ENCODE peak calls at places on chromosomes 6 and 20, in eight cellular contexts. D is H1, A is K562, M is HepG2, L is HCT116, S is GM12878, P is endothelial cell of umbilical vein, O is SK-N-SH. I is an unnamed sample. For H3K4me1, the result is how much of the 10 kb centered on the place peaks cover.

GRCh38 chr20:48374986-48375715 is 452.6 kb downstream of the PREX1 start:
- DNase-seq in L (no peak), A (no peak), D (no peak), P (no peak), S (no peak), M (no peak), O (no peak), I (no peak)

GRCh38 chr6:169253341-169253740 is 305 bp downstream of the THBS2 start:
- DNase-seq in M (no peak), O (no peak), A (no peak), S (no peak), P (no peak), L (no peak), D (no peak), I (no peak)

GRCh38 chr6:111175135-111175534 is 87.8 kb downstream of the SLC16A10 start:
- DNase-seq in A (no peak), L (no peak), O (no peak), D (no peak), S (no peak), M (no peak), P (no peak), I (no peak)

GRCh38 chr6:141483561-141484061 is 649.1 kb upstream of the GJE1 start:
- DNase-seq in M (no peak), O (no peak), S (peak), P (peak), L (no peak), D (no peak), A (no peak), I (no peak)

GRCh38 chr6:103273048-103273447 is 1586.7 kb downstream of the HACE1 start:
- DNase-seq in P (no peak), D (no peak), M (peak), L (peak), O (peak), S (no peak), A (no peak), I (peak)

GRCh38 chr20:31922181-31922580 is 29.7 kb downstream of the PDRG1 start:
- DNase-seq in L (no peak), A (no peak), O (no peak), D (no peak), P (no peak), M (no peak), S (no peak), I (no peak)

GRCh38 chr6:17289491-17290106 is 8.4 kb downstream of the RBM24 start:
- DNase-seq in P (no peak), M (no peak), D (no peak), L (no peak), O (no peak), A (no peak), S (no peak), I (no peak)

GRCh38 chr20:8829232-8829631 is 239.7 kb upstream of the PLCB4 start:
- DNase-seq in S (no peak), M (no peak), A (peak), O (no peak), D (no peak), L (no peak), P (no peak), I (peak)

GRCh38 chr20:32945710-32946221 is 58.5 kb downstream of the SUN5 start:
- DNase-seq in S (no peak), L (peak), A (peak), P (peak), M (peak), D (peak), O (peak), I (peak)

GRCh38 chr20:63370623-63371176 is 9.6 kb upstream of the CHRNA4 start:
- DNase-seq in D (no peak), A (no peak), S (no peak), P (no peak), M (no peak), L (no peak), O (no peak), I (no peak)

GRCh38 chr6:20252311-20252710 is 40.0 kb upstream of the MBOAT1 start:
- DNase-seq in D (no peak), O (no peak), S (no peak), P (no peak), M (no peak), A (peak), L (no peak), I (no peak)

GRCh38 chr20:59825944-59826759 is 107.3 kb downstream of the SYCP2 start:
- DNase-seq in L (no peak), M (no peak), A (no peak), S (no peak), D (peak), P (no peak), O (peak), I (no peak)

GRCh38 chr6:72841195-72841594 is 219.3 kb downstream of the KCNQ5 start:
- DNase-seq in S (no peak), L (no peak), A (no peak), P (no peak), D (no peak), O (no peak), M (no peak), I (no peak)

GRCh38 chr6:151067684-151068596 is 171.8 kb upstream of the AKAP12 start:
- DNase-seq in A (no peak), S (no peak), D (peak), L (peak), O (no peak), P (peak), M (peak), I (no peak)

GRCh38 chr6:153108320-153108719 is 22.8 kb downstream of the RGS17 start:
- DNase-seq in P (peak), M (no peak), O (peak), A (no peak), D (no peak), S (no peak), L (no peak), I (peak)

GRCh38 chr20:12053348-12053747 is 135.7 kb downstream of the BTBD3 start:
- DNase-seq in P (peak), S (peak), O (no peak), D (no peak), M (peak), A (no peak), L (no peak), I (peak)

GRCh38 chr6:77447254-77447653 is 16.0 kb downstream of the HTR1B start:
- DNase-seq in M (no peak), L (no peak), S (no peak), P (peak), D (no peak), A (no peak), O (no peak), I (no peak)

GRCh38 chr6:35664945-35665344 is 23.8 kb downstream of the FKBP5 start:
- DNase-seq in A (peak), M (no peak), D (no peak), O (no peak), P (no peak), L (no peak), S (no peak), I (no peak)

GRCh38 chr6:35665573-35665972 is 23.1 kb downstream of the FKBP5 start:
- DNase-seq in P (no peak), M (no peak), L (no peak), D (no peak), A (no peak), O (no peak), S (no peak), I (no peak)

GRCh38 chr6:35663001-35663400 is 25.7 kb downstream of the FKBP5 start:
- DNase-seq in A (no peak), O (no peak), L (no peak), P (no peak), S (no peak), M (no peak), D (no peak), I (no peak)

GRCh38 chr6:35668096-35668495 is 20.6 kb downstream of the FKBP5 start:
- DNase-seq in S (no peak), A (no peak), L (no peak), D (no peak), O (no peak), P (peak), M (no peak), I (no peak)

GRCh38 chr6:35663447-35664235 is 25.1 kb downstream of the FKBP5 start:
- DNase-seq in D (no peak), P (peak), S (no peak), M (no peak), L (no peak), O (no peak), A (no peak), I (peak)
- H3K4me1 ChIP-seq in D (under half), P (under half), S (under half), M (under half), L (under half), O (under half), A (under half), I (under half)

DNA sequence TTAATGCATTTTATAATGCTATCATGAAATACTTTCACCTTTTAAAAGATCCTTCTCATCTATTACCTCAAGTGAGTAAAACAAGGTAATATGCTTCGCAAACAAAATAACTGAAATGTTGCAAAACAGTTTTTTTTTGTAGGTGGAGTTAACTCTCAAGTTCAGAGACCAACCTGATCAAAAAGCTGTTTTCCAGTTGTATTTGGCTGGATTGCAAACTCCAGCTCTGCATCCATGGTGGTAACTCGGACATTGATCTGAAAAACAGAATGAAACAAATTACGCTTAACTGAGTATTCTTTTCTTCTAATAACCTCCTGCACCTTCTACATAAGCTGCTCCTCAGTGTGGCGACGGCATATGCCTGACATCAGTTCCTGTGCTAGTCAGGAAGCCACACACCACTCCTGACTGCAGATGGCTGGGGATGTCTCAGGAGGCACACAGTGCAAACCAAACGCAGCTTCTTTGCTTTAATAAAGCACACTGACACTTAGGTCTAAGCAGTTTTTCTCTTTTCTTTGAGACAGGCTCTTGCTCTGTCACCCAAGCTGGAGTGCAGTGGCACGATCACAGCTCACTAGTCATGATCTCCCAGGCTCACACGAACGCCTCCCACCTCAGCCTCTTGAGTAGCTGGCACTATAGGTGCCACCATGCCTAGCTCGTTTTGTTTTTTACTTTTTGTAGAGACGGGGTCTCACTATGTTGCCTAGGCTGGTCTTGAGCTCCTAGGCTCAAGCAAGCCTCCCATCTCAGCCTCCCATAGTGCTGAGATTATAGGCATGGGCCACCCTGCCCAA is 29.9 kb downstream of the EZR start:
- DNase-seq in S (no peak), A (no peak), M (no peak), D (no peak), L (no peak), O (no peak), P (no peak), I (no peak)
- TF ChIP-seq POLR2AphosphoS5 in S (no peak), A (no peak), M (no peak), D (no peak), L (peak), O (no peak), P (no peak), I (no peak)

GRCh38 chr20:50380697-50381040 is 129.5 kb upstream of the PTPN1 start:
- DNase-seq in A (no peak), L (no peak), M (peak), P (peak), D (no peak), O (peak), S (no peak), I (peak)
- H3K4me2 ChIP-seq in A (no peak), L (peak), M (no peak), P (no peak), D (no peak), O (no peak), S (no peak), I (no peak)

GRCh38 chr6:170297577-170298330 is 6.9 kb upstream of the DLL1 start:
- DNase-seq in A (no peak), O (no peak), L (no peak), P (no peak), S (no peak), D (no peak), M (no peak), I (no peak)
- H3K4me1 ChIP-seq in A (under half), O (under half), L (under half), P (under half), S (under half), D (under half), M (under half), I (under half)